ENCODE peak calls at places on chromosomes 1 and 21, in eight cellular contexts. C is A549; D is fibroblast of lung; F is activated CD4-positive, alpha-beta T cell treated with anti-CD3 and anti-CD28 coated beads for 24 hours; N is EL; H is left kidney; Y is stimulated activated CD8-positive, alpha-beta memory T cell treated with anti-CD3 and anti-CD28 coated beads, Interleukin-4, amount 100 ng/mL, for 24 hours; G is mucosa of descending colon. B is an unnamed sample.

GRCh38 chr21:36641346-36641745 is 57.6 kb upstream of the SIM2 start:
- DNase-seq in C (no peak), D (no peak), F (no peak), N (no peak), H (no peak), Y (no peak), G (no peak), B (no peak)

GRCh38 chr21:31078796-31079195 is 40.5 kb upstream of the KRTAP19-8 start:
- DNase-seq in C (no peak), D (peak), F (no peak), N (no peak), H (no peak), Y (no peak), G (no peak), B (no peak)

GRCh38 chr1:217139513-217139912 is 416.3 kb upstream of the ESRRG start:
- DNase-seq in C (no peak), D (no peak), F (no peak), N (no peak), H (peak), Y (no peak), G (no peak), B (no peak)

GRCh38 chr1:223714849-223715709 is 2.7 kb downstream of the CAPN2 start:
- DNase-seq in C (peak), D (peak), F (no peak), N (peak), H (peak), Y (no peak), G (no peak), B (peak)

GRCh38 chr1:182249201-182249676 is 142.4 kb downstream of the GLUL start:
- DNase-seq in C (no peak), D (no peak), F (peak), N (no peak), H (no peak), Y (no peak), G (peak), B (peak)

GRCh38 chr1:64484651-64485050 is 14.7 kb downstream of the CACHD1 start:
- DNase-seq in C (no peak), D (peak), F (no peak), N (no peak), H (no peak), Y (no peak), G (no peak), B (no peak)

GRCh38 chr1:205493241-205494085 is 11.0 kb upstream of the CDK18 start:
- DNase-seq in C (no peak), D (peak), F (no peak), N (peak), H (no peak), Y (no peak), G (no peak), B (peak)

GRCh38 chr1:26999440-26999987 is 6.0 kb downstream of the TRNP1 start:
- DNase-seq in C (peak), D (peak), F (no peak), N (peak), H (peak), Y (no peak), G (no peak), B (peak)

GRCh38 chr1:57369889-57370288 is 54.0 kb downstream of the DAB1 start:
- DNase-seq in C (no peak), D (no peak), F (no peak), N (no peak), H (no peak), Y (no peak), G (no peak), B (no peak)

GRCh38 chr21:35457097-35457496 is 408.0 kb upstream of the RUNX1 start:
- DNase-seq in C (no peak), D (no peak), F (no peak), N (no peak), H (no peak), Y (no peak), G (no peak), B (no peak)

GRCh38 chr1:44227211-44227610 is 13.9 kb downstream of the DMAP1 start:
- DNase-seq in C (peak), D (no peak), F (no peak), N (no peak), H (no peak), Y (no peak), G (no peak), B (no peak)

GRCh38 chr1:206476058-206476457 is 5.8 kb downstream of the IKBKE start:
- DNase-seq in C (no peak), D (no peak), F (no peak), N (no peak), H (no peak), Y (no peak), G (no peak), B (no peak)

GRCh38 chr1:221888801-221889200 is 146.9 kb upstream of the DUSP10 start:
- DNase-seq in C (no peak), D (no peak), F (no peak), N (no peak), H (no peak), Y (no peak), G (no peak), B (no peak)

GRCh38 chr1:178485467-178486098 is 11.2 kb downstream of the CLEC20A start:
- DNase-seq in C (no peak), D (peak), F (no peak), N (no peak), H (no peak), Y (no peak), G (no peak), B (no peak)

GRCh38 chr1:226216056-226216455 is 7.4 kb upstream of the MIXL1 start:
- DNase-seq in C (no peak), D (no peak), F (no peak), N (no peak), H (no peak), Y (no peak), G (no peak), B (no peak)

GRCh38 chr1:11645670-11646265 is 8.5 kb downstream of the FBXO2 start:
- DNase-seq in C (peak), D (peak), F (peak), N (peak), H (peak), Y (peak), G (peak), B (peak)

GRCh38 chr21:34129039-34129891 is 55.9 kb downstream of the MRPS6 start:
- DNase-seq in C (no peak), D (peak), F (peak), N (peak), H (peak), Y (peak), G (peak), B (no peak)

GRCh38 chr1:68383092-68383491 is 66.7 kb downstream of the RPE65 start:
- DNase-seq in C (no peak), D (no peak), F (no peak), N (no peak), H (no peak), Y (no peak), G (no peak), B (no peak)

GRCh38 chr21:32578107-32578691 is 7.1 kb downstream of the TCP10L start:
- DNase-seq in C (peak), D (peak), F (no peak), N (peak), H (peak), Y (no peak), G (peak), B (no peak)

GRCh38 chr1:94514095-94514727 is 27.3 kb downstream of the F3 start:
- DNase-seq in C (peak), D (no peak), F (no peak), N (no peak), H (peak), Y (no peak), G (peak), B (peak)

GRCh38 chr1:222618880-222619321 is 1.0 kb downstream of the MIA3 start:
- DNase-seq in C (no peak), D (peak), F (peak), N (peak), H (peak), Y (no peak), G (peak), B (no peak)

GRCh38 chr1:59512702-59513101 is 215.8 kb downstream of the FGGY start:
- DNase-seq in C (no peak), D (no peak), F (no peak), N (no peak), H (no peak), Y (no peak), G (no peak), B (no peak)

GRCh38 chr1:227654858-227655752 is 80.0 kb downstream of the JMJD4 start:
- DNase-seq in C (no peak), D (no peak), F (no peak), N (no peak), H (no peak), Y (no peak), G (no peak), B (no peak)

GRCh38 chr21:33968082-33968997 is 52.7 kb upstream of the ATP5PO start:
- DNase-seq in C (peak), D (peak), F (no peak), N (peak), H (peak), Y (no peak), G (peak), B (no peak)

GRCh38 chr1:71930526-71930925 is 351.8 kb downstream of the NEGR1 start:
- DNase-seq in C (no peak), D (peak), F (no peak), N (peak), H (no peak), Y (no peak), G (no peak), B (no peak)

GRCh38 chr21:45102391-45102932 is 28.1 kb downstream of the ADARB1 start:
- DNase-seq in C (peak), D (peak), F (no peak), N (peak), H (no peak), Y (no peak), G (peak), B (peak)

GRCh38 chr21:45264919-45265515 is 22.7 kb downstream of the POFUT2 start:
- DNase-seq in C (no peak), D (no peak), F (no peak), N (no peak), H (no peak), Y (no peak), G (no peak), B (no peak)

GRCh38 chr1:201791051-201791774 is 37.7 kb upstream of the IPO9 start:
- DNase-seq in C (no peak), D (no peak), F (no peak), N (no peak), H (peak), Y (no peak), G (peak), B (no peak)

B was measured in PC-9.